ENCODE peak calls at places on chromosomes 2 and 18, in eight cellular contexts. D is iPS-NIHi11; T is nephron progenitor cell; S is CD8-positive, alpha-beta memory T cell; Z is activated T-helper 9 cell treated with anti-CD3 and anti-CD28 coated beads, Interleukin-2, amount 50 U/mL, for 16 hours; C is amygdala; V is Ammon's horn; W is T-helper 2 cell. O is an unnamed sample.

GRCh38 chr2:8627692-8628085 is 54.2 kb upstream of the ID2 start:
- DNase-seq in D (peak), T (no peak), S (no peak), Z (no peak), C (no peak), V (no peak), W (no peak), O (no peak)

GRCh38 chr2:232633413-232634318 is at the start of gene EFHD1:
- DNase-seq in D (peak), T (peak), S (peak), Z (peak), C (peak), V (peak), W (no peak), O (peak)

GRCh38 chr2:72921866-72922265 is 4.5 kb downstream of the EMX1 start:
- DNase-seq in D (no peak), T (no peak), S (no peak), Z (no peak), C (no peak), V (no peak), W (no peak), O (no peak)

GRCh38 chr2:30355306-30355705 is 91.7 kb upstream of the LCLAT1 start:
- DNase-seq in D (no peak), T (no peak), S (no peak), Z (no peak), C (no peak), V (no peak), W (no peak), O (no peak)

GRCh38 chr2:240441326-240441992 is 6.0 kb downstream of the GPC1 start:
- DNase-seq in D (no peak), T (no peak), S (no peak), Z (no peak), C (no peak), V (no peak), W (no peak), O (no peak)

GRCh38 chr2:152189622-152190495 is 14.3 kb upstream of the STAM2 start:
- DNase-seq in D (peak), T (peak), S (no peak), Z (no peak), C (no peak), V (peak), W (no peak), O (peak)

GRCh38 chr2:1676913-1677832 is 67.1 kb downstream of the PXDN start:
- DNase-seq in D (no peak), T (no peak), S (no peak), Z (no peak), C (no peak), V (no peak), W (no peak), O (no peak)

GRCh38 chr2:241946306-241947003 is 76.9 kb downstream of the RTP5 start:
- DNase-seq in D (no peak), T (no peak), S (no peak), Z (no peak), C (no peak), V (no peak), W (no peak), O (no peak)

GRCh38 chr2:32742381-32742780 is 114.5 kb downstream of the TTC27 start:
- DNase-seq in D (no peak), T (no peak), S (no peak), Z (no peak), C (no peak), V (no peak), W (no peak), O (no peak)

GRCh38 chr2:204353823-204354222 is 191.5 kb upstream of the PARD3B start:
- DNase-seq in D (no peak), T (no peak), S (no peak), Z (no peak), C (no peak), V (no peak), W (no peak), O (no peak)

GRCh38 chr2:43127208-43127940 is 99.0 kb downstream of the ZFP36L2 start:
- DNase-seq in D (peak), T (peak), S (peak), Z (peak), C (no peak), V (peak), W (peak), O (no peak)

GRCh38 chr2:19580830-19581229 is 222.4 kb upstream of the OSR1 start:
- DNase-seq in D (no peak), T (no peak), S (no peak), Z (no peak), C (no peak), V (no peak), W (no peak), O (no peak)

GRCh38 chr2:232341061-232341738 is 37.4 kb upstream of the ALPP start:
- DNase-seq in D (no peak), T (no peak), S (no peak), Z (no peak), C (no peak), V (no peak), W (no peak), O (no peak)

GRCh38 chr2:58890865-58891525 is 649.9 kb upstream of the FANCL start:
- DNase-seq in D (no peak), T (no peak), S (no peak), Z (no peak), C (no peak), V (no peak), W (no peak), O (no peak)

GRCh38 chr2:70785137-70785911 is 5.1 kb downstream of the FIGLA start:
- DNase-seq in D (peak), T (peak), S (no peak), Z (no peak), C (peak), V (peak), W (no peak), O (no peak)

GRCh38 chr2:26298638-26299393 is 47.1 kb upstream of the SELENOI start:
- DNase-seq in D (peak), T (peak), S (no peak), Z (no peak), C (no peak), V (peak), W (no peak), O (no peak)

GRCh38 chr2:69946351-69947077 is 14.9 kb downstream of the ASPRV1 start:
- DNase-seq in D (no peak), T (no peak), S (peak), Z (peak), C (no peak), V (no peak), W (no peak), O (no peak)

GRCh38 chr18:64142904-64143303 is 6.0 kb downstream of the LINC00305 start:
- DNase-seq in D (no peak), T (no peak), S (no peak), Z (no peak), C (no peak), V (no peak), W (no peak), O (no peak)

O was measured in nucleus accumbens.